ENCODE peak calls at places on chromosome 1, in four cellular contexts. H is GM12878, C is K562, S is H1. E is an unnamed sample.

GRCh38 chr1:1788646-1789431 is 10.6 kb upstream of the NADK start:
- DNase-seq in S (peak), C (peak), H (no peak), E (peak)

GRCh38 chr1:12138196-12139183 is 28.3 kb upstream of the TNFRSF1B start:
- DNase-seq in H (no peak), S (no peak), C (no peak), E (no peak)

GRCh38 chr1:246365708-246366107 is 141.4 kb downstream of the SMYD3 start:
- DNase-seq in C (no peak), H (no peak), S (no peak), E (no peak)

GRCh38 chr1:217089239-217090014 is 366.2 kb upstream of the ESRRG start:
- DNase-seq in C (no peak), S (peak), H (no peak), E (no peak)

GRCh38 chr1:75203415-75204277 is 69.5 kb downstream of the LHX8 start:
- DNase-seq in C (peak), H (peak), S (no peak), E (peak)

GRCh38 chr1:92749024-92749634 is 35.8 kb downstream of the EVI5 start:
- DNase-seq in H (no peak), C (peak), S (no peak), E (peak)

GRCh38 chr1:94544706-94545490 is 3.3 kb upstream of the F3 start:
- DNase-seq in C (no peak), S (no peak), H (no peak), E (no peak)

GRCh38 chr1:233355841-233356704 is 28.5 kb downstream of the MAP3K21 start:
- DNase-seq in H (no peak), S (no peak), C (no peak), E (no peak)

GRCh38 chr1:56073206-56073605 is 506.2 kb downstream of the PLPP3 start:
- DNase-seq in C (no peak), S (no peak), H (no peak), E (no peak)

GRCh38 chr1:119101563-119101962 is 38.9 kb downstream of the WARS2 start:
- DNase-seq in H (no peak), S (no peak), C (no peak), E (no peak)

GRCh38 chr1:24764439-24764838 is 19.2 kb downstream of the CLIC4 start:
- DNase-seq in C (no peak), S (no peak), H (no peak), E (no peak)

GRCh38 chr1:64973061-64973647 is 6.8 kb upstream of the JAK1 start:
- DNase-seq in S (no peak), C (no peak), H (no peak), E (no peak)

GRCh38 chr1:208431721-208432120 is 187.5 kb upstream of the PLXNA2 start:
- DNase-seq in C (no peak), H (no peak), S (no peak), E (no peak)

GRCh38 chr1:231512147-231512698 is 16.2 kb upstream of the TSNAX start:
- DNase-seq in S (no peak), C (no peak), H (peak), E (peak)

GRCh38 chr1:219991511-219991810 is 54.8 kb downstream of the EPRS1 start:
- DNase-seq in H (no peak), C (no peak), S (no peak), E (no peak)

GRCh38 chr1:212979340-212980122 is 29.2 kb downstream of the VASH2 start:
- DNase-seq in C (no peak), H (peak), S (peak), E (no peak)

GRCh38 chr1:156146006-156146748 is 7.2 kb upstream of the SEMA4A start:
- DNase-seq in H (peak), S (no peak), C (peak), E (peak)

GRCh38 chr1:28190996-28191645 is 14.6 kb upstream of the PTAFR start:
- DNase-seq in C (no peak), H (no peak), S (no peak), E (no peak)

GRCh38 chr1:116769994-116770393 is 15.8 kb downstream of the CD2 start:
- DNase-seq in S (no peak), C (no peak), H (no peak), E (no peak)

GRCh38 chr1:209387969-209388329 is 195.6 kb upstream of the CAMK1G start:
- DNase-seq in S (no peak), C (no peak), H (no peak), E (no peak)

GRCh38 chr1:169149555-169150286 is 43.2 kb downstream of the ATP1B1 start:
- DNase-seq in S (no peak), C (no peak), H (no peak), E (no peak)

GRCh38 chr1:116667577-116668105 is at the start of gene IGSF3:
- DNase-seq in H (no peak), S (peak), C (peak), E (no peak)

GRCh38 chr1:159714529-159714928 is at the start of gene CRP:
- DNase-seq in C (no peak), H (no peak), S (no peak), E (no peak)

GRCh38 chr1:157497284-157497683 is 55.0 kb downstream of the FCRL5 start:
- DNase-seq in C (no peak), S (no peak), H (no peak), E (no peak)

GRCh38 chr1:33383974-33384767 is 46.7 kb downstream of the PHC2 start:
- DNase-seq in S (no peak), H (no peak), C (no peak), E (no peak)

GRCh38 chr1:174428739-174429138 is 19.0 kb upstream of the GPR52 start:
- DNase-seq in H (no peak), S (no peak), C (no peak), E (no peak)

GRCh38 chr1:218156602-218157001 is 128.5 kb upstream of the RRP15 start:
- DNase-seq in H (no peak), C (no peak), S (peak), E (no peak)

GRCh38 chr1:203660931-203661484 is 34.4 kb downstream of the ATP2B4 start:
- DNase-seq in C (no peak), H (no peak), S (no peak), E (no peak)
- TF ChIP-seq HDAC2 in C (no peak), H (no peak), S (no peak), E (no peak)

GRCh38 chr1:182615468-182616129 is 11.4 kb upstream of the RGS16 start:
- DNase-seq in C (no peak), S (no peak), H (no peak), E (no peak)
- TF ChIP-seq MAX in C (no peak), S (peak), H (no peak), E (no peak)

GRCh38 chr1:206833741-206834140 is 31.7 kb upstream of the IL20 start:
- DNase-seq in H (no peak), C (no peak), S (peak), E (no peak)
- TF ChIP-seq ATF3 in H (no peak), C (no peak), S (no peak), E (no peak)

DNA sequence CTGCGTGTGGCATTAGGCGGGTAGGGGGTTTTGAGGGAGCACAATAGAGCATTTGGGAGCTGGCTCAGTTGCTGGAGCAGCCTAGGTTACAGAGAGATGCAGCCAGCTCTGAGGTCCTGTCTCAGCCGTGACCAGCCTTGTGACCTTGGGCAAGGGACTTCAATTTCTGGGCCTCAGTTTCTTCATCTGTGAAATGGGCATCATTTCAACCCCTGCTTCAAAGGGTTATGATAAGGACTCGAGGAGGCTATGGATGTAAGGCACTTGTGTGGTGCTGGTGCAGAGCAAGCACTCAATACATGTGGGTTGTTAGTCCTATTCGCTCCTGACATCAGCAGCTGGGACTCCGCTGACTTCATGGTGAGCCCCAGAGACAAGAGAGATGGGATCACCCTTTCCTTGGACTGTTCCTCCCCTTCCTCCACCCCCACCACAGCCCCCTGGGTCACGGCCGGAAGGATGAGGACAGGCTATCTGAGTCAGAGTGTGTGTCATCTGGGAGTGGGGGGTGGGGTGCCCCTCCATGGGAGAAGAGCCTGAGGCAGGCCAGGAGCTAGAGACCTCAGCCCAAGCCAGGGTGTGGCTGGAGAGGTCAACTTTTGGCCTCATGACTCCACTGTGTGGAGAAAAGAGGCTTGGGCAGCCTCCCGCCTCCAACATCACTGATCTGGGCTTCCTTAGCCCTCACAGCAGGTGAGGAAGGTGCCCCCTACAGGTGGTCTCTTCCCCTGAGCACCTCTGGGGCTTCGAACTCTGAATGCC is 71.4 kb upstream of the ZBTB40 start:
- DNase-seq in H (no peak), S (no peak), C (peak), E (no peak)
- TF ChIP-seq HDAC2 in H (no peak), S (no peak), C (no peak), E (no peak)

DNA sequence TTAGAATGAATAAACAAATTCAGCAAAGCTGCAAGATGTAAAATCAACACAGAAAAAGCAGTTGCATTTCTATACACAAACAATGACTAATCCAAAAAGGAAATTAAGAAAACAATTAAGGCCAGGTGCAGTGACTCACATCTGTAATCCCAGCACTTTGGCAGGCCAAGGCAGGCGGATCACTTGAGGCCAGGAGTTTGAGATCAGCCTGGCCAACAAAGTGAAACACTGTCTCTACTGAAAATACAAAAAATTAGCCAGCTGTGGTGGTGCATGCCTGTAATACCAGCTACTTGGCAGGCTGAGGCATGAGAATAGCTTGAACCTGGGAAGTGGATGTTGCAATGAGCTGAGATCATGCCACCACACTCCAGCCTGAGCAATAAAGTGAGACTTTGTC is 22.3 kb downstream of the THEM4 start:
- DNase-seq in C (no peak), S (no peak), H (no peak), E (no peak)
- TF ChIP-seq MAX in C (no peak), S (no peak), H (no peak), E (no peak)

DNA sequence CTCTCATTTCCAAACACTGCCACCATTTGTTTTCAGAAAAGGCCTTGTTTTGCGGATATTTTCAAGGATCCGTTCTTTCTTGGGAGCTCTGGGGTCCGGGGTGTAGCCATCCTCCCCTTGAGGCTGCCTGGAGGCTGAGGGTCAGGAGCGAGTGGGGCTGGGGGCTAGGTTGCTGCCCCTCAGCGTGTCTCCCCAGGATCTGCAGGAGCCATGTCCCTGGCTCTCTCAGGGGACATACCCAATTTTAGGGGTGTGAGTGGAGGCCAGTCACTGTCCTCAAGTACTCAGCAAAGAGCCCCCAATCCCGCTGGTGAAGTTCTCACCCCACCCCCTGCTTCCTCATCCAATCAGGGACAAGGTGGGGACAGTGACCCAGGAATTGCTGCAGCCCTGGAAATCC is 15.0 kb upstream of the PRDM16 start:
- DNase-seq in C (no peak), S (no peak), H (no peak), E (no peak)
- TF ChIP-seq ATF3 in C (no peak), S (no peak), H (no peak), E (no peak)

GRCh38 chr1:34906225-34906624 is 23.2 kb downstream of the DLGAP3 start:
- DNase-seq in S (no peak), C (no peak), H (no peak), E (no peak)
- TF ChIP-seq HDAC2 in S (no peak), C (no peak), H (no peak), E (no peak)

GRCh38 chr1:183029591-183030000 is 6.4 kb downstream of the LAMC1 start:
- DNase-seq in C (no peak), S (no peak), H (no peak), E (peak)
- TF ChIP-seq MAX in C (no peak), S (no peak), H (no peak), E (no peak)

GRCh38 chr1:8822383-8823294 is 5.2 kb upstream of the RERE start:
- DNase-seq in H (no peak), C (peak), S (no peak), E (peak)
- TF ChIP-seq ATF3 in H (no peak), C (no peak), S (no peak), E (no peak)

E was measured in HepG2.